ENCODE peak calls at places on chromosomes 12 and 14, in seven cellular contexts. N is suprapubic skin, B is pancreas, W is fibroblast of lung, D is progenitor cell of endocrine pancreas, O is neural crest cell, U is fibroblast of mammary gland. P is an unnamed sample.

GRCh38 chr12:99284161-99284560 is 363.4 kb upstream of the GARIN6 start:
- DNase-seq in D (no peak), W (no peak), N (no peak), O (no peak), B (no peak), U (no peak), P (no peak)

GRCh38 chr12:84276215-84276614 is 636.4 kb downstream of the SLC6A15 start:
- DNase-seq in B (no peak), W (peak), O (no peak), D (no peak), U (no peak), N (no peak), P (peak)

GRCh38 chr12:124086299-124086898 is 113.4 kb downstream of the ZNF664 start:
- DNase-seq in U (no peak), O (no peak), W (no peak), B (no peak), D (no peak), N (no peak), P (no peak)

GRCh38 chr12:119151445-119151844 is 27.3 kb upstream of the HSPB8 start:
- DNase-seq in N (no peak), D (no peak), U (peak), W (peak), B (no peak), O (no peak), P (peak)

GRCh38 chr12:67447180-67447579 is 178.0 kb downstream of the CAND1 start:
- DNase-seq in N (no peak), D (no peak), O (no peak), U (no peak), B (no peak), W (no peak), P (no peak)

GRCh38 chr14:22532345-22533056 is 56.5 kb downstream of the DAD1 start:
- DNase-seq in O (no peak), B (no peak), U (peak), N (no peak), W (peak), D (no peak), P (peak)

GRCh38 chr12:46553266-46553665 is 180.7 kb upstream of the SLC38A2 start:
- DNase-seq in W (peak), D (no peak), B (no peak), N (no peak), U (peak), O (no peak), P (peak)

GRCh38 chr12:50551866-50552265 is 47.1 kb downstream of the DIP2B start:
- DNase-seq in U (no peak), D (no peak), O (no peak), B (no peak), N (no peak), W (no peak), P (no peak)

GRCh38 chr12:52687527-52688385 is 7.5 kb upstream of the KRT1 start:
- DNase-seq in O (no peak), N (no peak), D (no peak), U (no peak), W (no peak), B (no peak), P (no peak)

GRCh38 chr12:69641546-69641945 is 30.8 kb upstream of the LRRC10 start:
- DNase-seq in B (no peak), D (no peak), O (no peak), N (no peak), W (no peak), U (no peak), P (no peak)

GRCh38 chr14:61491876-61492440 is 170.6 kb downstream of the PRKCH start:
- DNase-seq in U (no peak), B (no peak), N (no peak), D (no peak), W (no peak), O (no peak), P (no peak)

GRCh38 chr14:61495809-61496208 is 174.4 kb downstream of the PRKCH start:
- DNase-seq in O (no peak), W (no peak), B (no peak), U (no peak), N (no peak), D (no peak), P (no peak)

GRCh38 chr14:61493239-61493638 is 171.9 kb downstream of the PRKCH start:
- DNase-seq in O (no peak), B (no peak), N (no peak), W (peak), D (no peak), U (peak), P (peak)

GRCh38 chr14:61492474-61492873 is 171.1 kb downstream of the PRKCH start:
- DNase-seq in D (no peak), B (no peak), N (no peak), W (no peak), O (no peak), U (no peak), P (no peak)

DNA sequence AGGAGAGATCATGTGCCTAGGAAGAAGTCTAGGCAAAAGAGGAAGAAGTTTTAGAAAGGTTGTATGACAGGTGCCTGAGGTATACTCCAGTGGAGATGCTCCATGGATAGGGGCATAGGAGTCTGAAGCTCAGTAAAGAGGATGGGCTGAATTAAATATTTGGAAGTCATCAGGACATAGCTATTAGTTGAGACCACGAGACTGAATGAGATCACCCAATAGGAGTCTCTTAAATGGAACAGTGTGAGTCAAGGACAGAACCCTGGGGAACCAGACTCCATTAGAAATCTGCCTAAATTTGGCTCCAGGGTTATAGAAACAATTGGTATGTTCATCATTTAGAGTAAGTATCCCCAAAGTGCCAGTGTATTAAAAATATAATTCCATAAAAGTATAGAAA is 172.6 kb downstream of the PRKCH start:
- DNase-seq in U (peak), W (no peak), B (no peak), N (no peak), O (no peak), D (no peak), P (no peak)
- TF ChIP-seq CTCF in U (no peak), W (no peak), B (no peak), N (no peak), O (no peak), D (no peak), P (no peak)

DNA sequence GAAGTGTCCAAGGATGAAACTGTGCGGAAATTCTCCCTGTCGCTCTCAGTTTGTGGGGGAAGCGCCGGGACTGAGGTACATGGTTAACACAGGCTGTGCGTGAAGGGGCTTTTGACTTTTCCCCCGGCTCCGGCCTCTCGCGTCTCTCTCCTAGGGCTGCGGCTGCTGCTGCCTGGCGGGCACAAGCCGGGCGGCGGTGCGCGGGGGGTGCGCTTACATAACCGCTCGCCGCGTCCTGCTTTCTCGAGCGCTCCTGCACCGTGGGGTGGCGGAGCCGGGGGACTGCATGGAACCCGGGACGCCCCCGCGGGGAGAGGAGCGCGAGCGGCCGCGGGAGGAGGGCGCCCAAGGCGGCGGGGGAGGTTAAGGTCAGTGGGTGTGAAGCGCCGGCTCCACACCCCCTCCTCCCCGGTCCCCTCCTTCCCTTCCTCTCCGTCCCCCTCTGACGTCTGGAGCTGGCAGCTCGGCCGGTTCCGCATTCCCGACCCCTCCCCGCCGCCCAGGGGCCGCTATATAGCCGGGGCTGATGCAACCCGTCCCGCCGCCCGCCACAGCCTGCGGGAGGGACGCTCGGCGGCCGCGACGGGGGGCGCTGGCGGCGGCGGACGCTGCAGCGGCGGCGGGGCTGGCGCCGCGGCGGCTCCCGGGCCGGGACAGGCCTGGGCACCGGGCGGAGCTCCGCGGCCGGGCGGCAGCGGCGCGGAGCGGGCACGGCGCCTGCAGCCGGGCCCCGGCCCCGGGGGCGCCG is at the start of gene JDP2:
- DNase-seq in D (peak), U (peak), B (peak), N (peak), W (peak), O (peak), P (peak)
- TF ChIP-seq CTCF in D (no peak), U (no peak), B (no peak), N (peak), W (no peak), O (no peak), P (no peak)

GRCh38 chr14:103542545-103543088 is 13.6 kb downstream of the TRMT61A start:
- DNase-seq in D (peak), B (no peak), W (no peak), U (no peak), O (peak), N (no peak), P (no peak)
- TF ChIP-seq CTCF in D (no peak), B (no peak), W (no peak), U (no peak), O (no peak), N (no peak), P (no peak)

GRCh38 chr12:103181366-103182152 is 224.1 kb downstream of the ASCL1 start:
- DNase-seq in B (no peak), O (no peak), U (no peak), W (no peak), D (no peak), N (no peak), P (no peak)

GRCh38 chr12:103175625-103176024 is 218.2 kb downstream of the ASCL1 start:
- DNase-seq in U (no peak), O (no peak), D (no peak), N (no peak), W (no peak), B (no peak), P (no peak)

GRCh38 chr12:103178681-103179080 is 221.2 kb downstream of the ASCL1 start:
- DNase-seq in O (no peak), U (no peak), D (no peak), W (no peak), B (no peak), N (no peak), P (no peak)

GRCh38 chr12:103182299-103182698 is 224.8 kb downstream of the ASCL1 start:
- DNase-seq in W (no peak), N (no peak), U (no peak), O (no peak), B (no peak), D (no peak), P (no peak)

GRCh38 chr12:103177624-103178023 is 220.2 kb downstream of the ASCL1 start:
- DNase-seq in U (no peak), D (no peak), N (no peak), W (no peak), B (no peak), O (no peak), P (no peak)
- TF ChIP-seq CTCF in U (no peak), D (no peak), N (no peak), W (no peak), B (no peak), O (no peak), P (no peak)

P was measured in choroid plexus epithelial cell.